ENCODE peak calls at places on chromosomes 16 and 17, in ten cellular contexts. K is stromal cell of bone marrow; V is Kasumi-1; H is NCI-H774; O is HFF-Myc; J is stimulated activated naive CD4-positive, alpha-beta T cell; N is bronchial epithelial cell; Q is RKO; U is non-pigmented ciliary epithelial cell; I is substantia nigra. D is an unnamed sample.
A peak's percentile ranks its signal among the peaks of the same experiment; 100 is the strongest.

GRCh38 chr16:54282202-54282922 is 4.2 kb downstream of the IRX3 start:
- DNase-seq in K (no peak), V (peak; percentile 62), H (no peak), O (no peak), J (peak; percentile 2), N (no peak), Q (no peak), U (no peak), I (no peak), D (peak; percentile 61)

GRCh38 chr17:73841431-73842060 is 197.3 kb upstream of the SDK2 start:
- DNase-seq in K (no peak), V (no peak), H (peak; percentile 63), O (no peak), J (peak; percentile 24), N (peak; percentile 15), Q (no peak), U (no peak), I (no peak), D (no peak)

GRCh38 chr16:1874854-1875253 is 2.9 kb upstream of the MEIOB start:
- DNase-seq in K (no peak), V (no peak), H (no peak), O (no peak), J (no peak), N (no peak), Q (no peak), U (no peak), I (no peak), D (peak; percentile 76)

GRCh38 chr17:8803531-8804416 is 4.6 kb upstream of the MFSD6L start:
- DNase-seq in K (no peak), V (no peak), H (no peak), O (no peak), J (no peak), N (no peak), Q (no peak), U (no peak), I (no peak), D (no peak)

GRCh38 chr16:4454618-4455017 is 19.8 kb downstream of the NMRAL1 start:
- DNase-seq in K (no peak), V (no peak), H (no peak), O (no peak), J (no peak), N (no peak), Q (no peak), U (no peak), I (no peak), D (no peak)

GRCh38 chr17:7396147-7396546 is 1.8 kb upstream of the PLSCR3 start:
- DNase-seq in K (no peak), V (no peak), H (no peak), O (no peak), J (no peak), N (no peak), Q (no peak), U (no peak), I (no peak), D (no peak)

GRCh38 chr16:52450906-52451305 is 96.0 kb downstream of the TOX3 start:
- DNase-seq in K (no peak), V (no peak), H (no peak), O (no peak), J (no peak), N (no peak), Q (no peak), U (no peak), I (no peak), D (no peak)

GRCh38 chr17:77286641-77287431 is 146.1 kb downstream of the SEC14L1 start:
- DNase-seq in K (peak; percentile 25), V (no peak), H (no peak), O (no peak), J (no peak), N (peak; percentile 95), Q (no peak), U (no peak), I (peak; percentile 39), D (peak; percentile 97)

GRCh38 chr16:379183-379960 is 2.4 kb downstream of the PGAP6 start:
- DNase-seq in K (no peak), V (no peak), H (peak; percentile 81), O (no peak), J (no peak), N (no peak), Q (no peak), U (no peak), I (no peak), D (peak; percentile 48)

GRCh38 chr17:57832711-57833596 is 16.9 kb downstream of the MRPS23 start:
- DNase-seq in K (peak; percentile 63), V (peak; percentile 83), H (peak; percentile 69), O (peak; percentile 47), J (peak; percentile 62), N (peak; percentile 67), Q (peak; percentile 61), U (no peak), I (no peak), D (peak; percentile 65)

GRCh38 chr17:64278614-64279013 is 15.6 kb upstream of the TEX2 start:
- DNase-seq in K (no peak), V (no peak), H (no peak), O (no peak), J (no peak), N (peak; percentile 98), Q (peak; percentile 34), U (no peak), I (no peak), D (no peak)

GRCh38 chr17:53655591-53655990 is 167.1 kb upstream of the KIF2B start:
- DNase-seq in K (no peak), V (no peak), H (no peak), O (no peak), J (no peak), N (peak; percentile 1), Q (no peak), U (no peak), I (no peak), D (no peak)

GRCh38 chr16:64459821-64460220 is 662.0 kb downstream of the CDH11 start:
- DNase-seq in K (no peak), V (no peak), H (no peak), O (no peak), J (no peak), N (peak; percentile 33), Q (no peak), U (no peak), I (no peak), D (no peak)

GRCh38 chr17:31621566-31621965 is 230.1 kb downstream of the RAB11FIP4 start:
- DNase-seq in K (no peak), V (no peak), H (no peak), O (no peak), J (no peak), N (no peak), Q (no peak), U (no peak), I (no peak), D (peak; percentile 12)

GRCh38 chr17:21678451-21679081 is 13.8 kb upstream of the KCNJ18 start:
- DNase-seq in K (no peak), V (no peak), H (peak; percentile 5), O (no peak), J (no peak), N (no peak), Q (no peak), U (no peak), I (no peak), D (peak; percentile 39)